ENCODE peak calls at places on chromosome 1, in five cellular contexts. One of them, this sample, is unnamed.

GRCh38 chr1:23562138-23562819 is 3.0 kb upstream of the ID3 start:
- DNase-seq in SK-N-SH: peak; percentile 92
- DNase-seq in K562: peak; percentile 97
- DNase-seq in GM12878: no peak
- DNase-seq in HepG2: peak; percentile 98
- DNase-seq in this sample: no peak

GRCh38 chr1:112722601-112723510 is 7.7 kb upstream of the PPM1J start:
- DNase-seq in GM12878: no peak
- DNase-seq in HepG2: no peak
- DNase-seq in SK-N-SH: no peak
- DNase-seq in K562: no peak
- DNase-seq in this sample: peak; percentile 74

GRCh38 chr1:202007703-202008489 is 2.5 kb upstream of the ELF3 start:
- DNase-seq in SK-N-SH: no peak
- DNase-seq in HepG2: no peak
- DNase-seq in K562: peak; percentile 74
- DNase-seq in GM12878: no peak
- DNase-seq in this sample: no peak

GRCh38 chr1:245717611-245718010 is 562.8 kb downstream of the KIF26B start:
- DNase-seq in GM12878: no peak
- DNase-seq in HepG2: no peak
- DNase-seq in K562: no peak
- DNase-seq in SK-N-SH: no peak
- DNase-seq in this sample: no peak

GRCh38 chr1:5770981-5771765 is 221.1 kb downstream of the NPHP4 start:
- DNase-seq in GM12878: no peak
- DNase-seq in K562: no peak
- DNase-seq in SK-N-SH: peak; percentile 90
- DNase-seq in HepG2: peak; percentile 5
- DNase-seq in this sample: peak; percentile 93

GRCh38 chr1:94983343-94983742 is 56.4 kb upstream of the CNN3 start:
- DNase-seq in SK-N-SH: no peak
- DNase-seq in K562: no peak
- DNase-seq in HepG2: no peak
- DNase-seq in GM12878: no peak
- DNase-seq in this sample: no peak

GRCh38 chr1:40382110-40382464 is 8.6 kb downstream of the SMAP2 start:
- DNase-seq in K562: no peak
- DNase-seq in SK-N-SH: no peak
- DNase-seq in HepG2: no peak
- DNase-seq in GM12878: no peak
- DNase-seq in this sample: no peak

GRCh38 chr1:245256528-245256927 is 101.7 kb downstream of the KIF26B start:
- DNase-seq in K562: no peak
- DNase-seq in HepG2: no peak
- DNase-seq in GM12878: no peak
- DNase-seq in SK-N-SH: no peak
- DNase-seq in this sample: no peak

GRCh38 chr1:109247401-109248365 is 1.7 kb upstream of the CELSR2 start:
- DNase-seq in SK-N-SH: peak; percentile 5
- DNase-seq in HepG2: no peak
- DNase-seq in K562: no peak
- DNase-seq in GM12878: no peak
- DNase-seq in this sample: no peak

GRCh38 chr1:172449585-172450523 is 6.0 kb upstream of the PIGC start:
- DNase-seq in K562: peak; percentile 83
- DNase-seq in SK-N-SH: peak; percentile 71
- DNase-seq in GM12878: no peak
- DNase-seq in HepG2: peak; percentile 85
- DNase-seq in this sample: peak; percentile 89

GRCh38 chr1:238252033-238252802 is 361.5 kb upstream of the ZP4 start:
- DNase-seq in HepG2: no peak
- DNase-seq in GM12878: no peak
- DNase-seq in SK-N-SH: peak; percentile 41
- DNase-seq in K562: no peak
- DNase-seq in this sample: no peak

GRCh38 chr1:205536759-205537361 is 32.4 kb downstream of the CDK18 start:
- DNase-seq in HepG2: no peak
- DNase-seq in GM12878: no peak
- DNase-seq in K562: no peak
- DNase-seq in SK-N-SH: no peak
- DNase-seq in this sample: no peak

GRCh38 chr1:200296091-200296661 is 113.7 kb downstream of the ZNF281 start:
- DNase-seq in SK-N-SH: no peak
- DNase-seq in HepG2: peak; percentile 84
- DNase-seq in GM12878: no peak
- DNase-seq in K562: no peak
- DNase-seq in this sample: no peak

GRCh38 chr1:39752703-39753102 is 14.0 kb downstream of the PPIE start:
- DNase-seq in HepG2: no peak
- DNase-seq in K562: no peak
- DNase-seq in GM12878: no peak
- DNase-seq in SK-N-SH: no peak
- DNase-seq in this sample: no peak

GRCh38 chr1:194717941-194718340 is 1531.5 kb upstream of the B3GALT2 start:
- DNase-seq in GM12878: no peak
- DNase-seq in K562: no peak
- DNase-seq in HepG2: no peak
- DNase-seq in SK-N-SH: no peak
- DNase-seq in this sample: no peak

GRCh38 chr1:119790481-119791198 is 20.6 kb downstream of the REG4 start:
- DNase-seq in HepG2: no peak
- DNase-seq in SK-N-SH: no peak
- DNase-seq in GM12878: no peak
- DNase-seq in K562: no peak
- DNase-seq in this sample: no peak

GRCh38 chr1:151819951-151820623 is 11.5 kb downstream of the RORC start:
- DNase-seq in SK-N-SH: no peak
- DNase-seq in K562: no peak
- DNase-seq in GM12878: no peak
- DNase-seq in HepG2: no peak
- DNase-seq in this sample: no peak

GRCh38 chr1:31509124-31510072 is 66.9 kb upstream of the TINAGL1 start:
- DNase-seq in K562: no peak
- DNase-seq in SK-N-SH: no peak
- DNase-seq in GM12878: peak; percentile 74
- DNase-seq in HepG2: peak; percentile 95
- DNase-seq in this sample: no peak

GRCh38 chr1:213176341-213176740 is 125.3 kb downstream of the RPS6KC1 start:
- DNase-seq in K562: no peak
- DNase-seq in HepG2: no peak
- DNase-seq in SK-N-SH: no peak
- DNase-seq in GM12878: no peak
- DNase-seq in this sample: no peak

GRCh38 chr1:194755241-194755953 is 1569.0 kb upstream of the B3GALT2 start:
- DNase-seq in GM12878: no peak
- DNase-seq in HepG2: no peak
- DNase-seq in K562: no peak
- DNase-seq in SK-N-SH: no peak
- DNase-seq in this sample: no peak

GRCh38 chr1:36882536-36883285 is 151.6 kb downstream of the GRIK3 start:
- DNase-seq in K562: no peak
- DNase-seq in SK-N-SH: no peak
- DNase-seq in GM12878: no peak
- DNase-seq in HepG2: no peak
- DNase-seq in this sample: no peak

GRCh38 chr1:36883315-36883949 is 150.9 kb downstream of the GRIK3 start:
- DNase-seq in SK-N-SH: no peak
- DNase-seq in GM12878: no peak
- DNase-seq in K562: no peak
- DNase-seq in HepG2: no peak
- DNase-seq in this sample: no peak

GRCh38 chr1:36884801-36885200 is 149.5 kb downstream of the GRIK3 start:
- DNase-seq in K562: no peak
- DNase-seq in GM12878: no peak
- DNase-seq in HepG2: no peak
- DNase-seq in SK-N-SH: no peak
- DNase-seq in this sample: no peak

GRCh38 chr1:36884029-36884701 is 150.2 kb downstream of the GRIK3 start:
- DNase-seq in K562: no peak
- DNase-seq in GM12878: peak; percentile 28
- DNase-seq in HepG2: no peak
- DNase-seq in SK-N-SH: no peak
- DNase-seq in this sample: no peak

DNA sequence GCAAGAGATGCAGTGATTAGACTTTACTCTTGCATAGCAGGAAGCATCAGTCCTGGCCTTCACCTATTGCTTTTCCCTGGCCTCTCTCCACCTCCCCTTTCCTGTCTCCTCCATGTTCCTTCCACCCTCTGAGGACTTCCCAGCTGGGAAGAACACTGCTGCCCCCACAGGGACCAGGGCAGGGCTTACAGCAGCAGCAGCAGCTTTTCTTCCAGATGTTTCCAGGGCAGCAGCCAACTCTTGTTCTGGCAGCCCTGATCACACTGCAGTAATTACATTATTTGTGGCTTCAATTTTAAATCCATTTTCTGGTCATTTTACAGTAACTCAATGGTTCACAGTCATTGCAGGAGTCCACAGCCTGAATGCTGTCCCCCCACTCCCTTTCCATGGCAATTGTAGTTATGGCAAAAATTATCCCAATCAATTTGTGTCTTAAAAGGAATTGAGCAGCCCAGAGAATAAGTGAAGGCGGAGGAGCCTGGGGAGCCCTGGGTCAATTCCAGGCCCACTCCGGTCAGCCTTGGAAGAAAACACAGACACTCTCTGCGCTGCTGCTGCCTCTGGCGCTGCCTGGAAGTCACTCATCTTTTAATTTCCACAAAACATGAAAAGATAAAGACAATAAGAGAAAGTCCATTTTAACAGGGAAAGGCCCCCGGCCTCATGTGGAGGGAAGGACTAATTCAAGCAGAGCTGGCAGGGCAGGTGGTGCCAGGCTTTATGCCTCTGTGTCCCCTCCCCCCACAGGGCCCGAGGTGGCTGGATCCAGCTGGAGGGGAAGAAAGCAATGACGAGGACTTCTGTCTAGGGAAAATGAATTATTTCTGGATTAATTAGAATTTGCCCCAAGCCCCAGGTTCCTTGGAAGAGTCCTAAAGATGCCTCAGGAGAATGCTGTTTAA is 148.5 kb downstream of the GRIK3 start:
- DNase-seq in HepG2: no peak
- DNase-seq in GM12878: no peak
- DNase-seq in K562: no peak
- DNase-seq in SK-N-SH: peak; percentile 81
- DNase-seq in this sample: no peak
- TF ChIP-seq GABPA in HepG2: no peak
- TF ChIP-seq GABPA in GM12878: no peak
- TF ChIP-seq GABPA in K562: no peak
- TF ChIP-seq GABPA in SK-N-SH: no peak
- TF ChIP-seq GABPA in this sample: no peak

DNA sequence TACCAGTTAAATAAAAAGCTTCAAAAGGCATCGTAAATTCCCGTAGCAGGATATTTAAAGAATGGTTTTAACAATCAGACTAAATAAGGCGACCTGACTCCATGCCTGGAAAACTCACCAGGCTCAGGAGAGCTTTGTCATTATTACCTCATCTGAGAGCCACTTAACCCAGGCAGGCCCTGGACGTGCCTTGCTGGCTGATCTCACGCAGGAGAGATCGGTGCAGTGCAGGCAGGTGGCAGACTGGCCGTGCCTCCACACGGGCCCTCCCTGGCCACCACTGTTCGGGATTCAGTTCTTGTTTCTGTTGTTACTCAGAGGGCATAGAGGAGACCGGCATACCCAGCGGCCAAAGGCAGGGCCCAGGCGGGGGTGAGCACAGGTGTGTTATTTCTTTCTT is 6.4 kb downstream of the MT1HL1 start:
- DNase-seq in GM12878: no peak
- DNase-seq in HepG2: no peak
- DNase-seq in K562: no peak
- DNase-seq in SK-N-SH: no peak
- DNase-seq in this sample: no peak
- TF ChIP-seq GABPA in GM12878: no peak
- TF ChIP-seq GABPA in HepG2: no peak
- TF ChIP-seq GABPA in K562: no peak
- TF ChIP-seq GABPA in SK-N-SH: no peak
- TF ChIP-seq GABPA in this sample: no peak

GRCh38 chr1:197919523-197920301 is 2.5 kb downstream of the LHX9 start:
- DNase-seq in GM12878: no peak
- DNase-seq in K562: no peak
- DNase-seq in SK-N-SH: peak; percentile 21
- DNase-seq in HepG2: no peak
- DNase-seq in this sample: no peak

GRCh38 chr1:197917553-197917812 is 311 bp downstream of the LHX9 start:
- DNase-seq in K562: no peak
- DNase-seq in GM12878: no peak
- DNase-seq in SK-N-SH: no peak
- DNase-seq in HepG2: no peak
- DNase-seq in this sample: no peak

GRCh38 chr1:197917813-197918646 is 858 bp downstream of the LHX9 start:
- DNase-seq in HepG2: no peak
- DNase-seq in SK-N-SH: peak; percentile 53
- DNase-seq in GM12878: no peak
- DNase-seq in K562: no peak
- DNase-seq in this sample: no peak

GRCh38 chr1:197920345-197921117 is 3.4 kb downstream of the LHX9 start:
- DNase-seq in GM12878: no peak
- DNase-seq in SK-N-SH: no peak
- DNase-seq in K562: no peak
- DNase-seq in HepG2: no peak
- DNase-seq in this sample: no peak

GRCh38 chr1:197918815-197919522 is 1.8 kb downstream of the LHX9 start:
- DNase-seq in HepG2: no peak
- DNase-seq in GM12878: no peak
- DNase-seq in SK-N-SH: peak; percentile 14
- DNase-seq in K562: no peak
- DNase-seq in this sample: no peak
- TF ChIP-seq GABPA in HepG2: no peak
- TF ChIP-seq GABPA in GM12878: no peak
- TF ChIP-seq GABPA in SK-N-SH: no peak
- TF ChIP-seq GABPA in K562: no peak
- TF ChIP-seq GABPA in this sample: no peak

DNA sequence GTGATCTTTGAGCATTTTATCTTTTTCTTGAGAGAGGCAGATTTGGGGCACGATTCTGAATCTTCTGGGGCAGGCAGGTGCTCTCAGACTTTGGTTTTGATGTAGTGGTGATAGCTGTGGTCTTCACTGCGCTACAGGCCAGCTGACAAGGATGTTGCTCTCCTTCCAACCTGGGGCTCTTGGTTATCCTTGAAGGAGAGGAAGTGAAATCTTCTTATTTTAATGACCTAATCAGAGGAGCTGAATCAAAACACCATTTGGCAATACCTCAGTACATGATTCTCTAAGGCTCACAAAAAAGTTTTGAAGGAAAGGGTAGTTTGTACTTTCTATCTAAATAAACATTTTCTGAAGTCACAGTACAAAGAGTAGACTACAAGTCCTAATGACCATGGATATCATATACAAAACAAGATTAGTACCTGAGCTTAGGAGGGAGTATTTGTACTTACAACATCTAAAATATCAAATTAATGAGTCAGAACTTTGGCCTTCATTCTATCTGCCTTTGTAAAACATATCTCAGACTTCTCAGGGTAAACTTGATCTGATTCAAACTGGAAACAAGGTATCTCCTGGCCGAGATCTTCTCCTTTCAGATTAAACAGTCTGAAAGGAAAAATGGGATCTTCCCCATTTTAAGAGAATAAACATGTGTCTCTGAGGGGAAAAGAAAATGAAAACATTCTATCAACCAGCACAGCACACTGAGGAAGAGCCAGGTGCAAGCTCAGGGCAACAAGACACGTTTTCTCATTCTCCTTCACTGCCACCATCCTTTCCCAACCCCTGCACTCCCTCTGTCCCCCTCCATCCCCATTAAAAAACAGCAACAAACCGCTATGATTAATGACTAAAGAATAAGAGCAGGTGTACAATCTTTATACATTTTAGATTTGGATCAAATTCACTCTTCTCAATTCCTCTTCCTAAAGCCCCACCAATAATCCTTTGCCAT is 69.2 kb downstream of the SH3GLB1 start:
- DNase-seq in K562: no peak
- DNase-seq in GM12878: no peak
- DNase-seq in HepG2: peak; percentile 61
- DNase-seq in SK-N-SH: no peak
- DNase-seq in this sample: no peak
- TF ChIP-seq GABPA in K562: no peak
- TF ChIP-seq GABPA in GM12878: no peak
- TF ChIP-seq GABPA in HepG2: no peak
- TF ChIP-seq GABPA in SK-N-SH: no peak
- TF ChIP-seq GABPA in this sample: no peak